ENCODE peak calls at places on chromosomes 3 and 15, in six cellular contexts. A is psoas muscle, J is coronary artery, I is hepatocyte, O is neural progenitor cell, C is cardiac muscle cell. S is an unnamed sample.

GRCh38 chr3:46406786-46407611 is at the start of the genes CCR5AS and CCRL2:
- DNase-seq in I (peak; percentile 66), J (no peak), A (peak; percentile 37), O (no peak), C (no peak), S (no peak)

GRCh38 chr3:144521131-144521530 is 549.5 kb downstream of the DIPK2A start:
- DNase-seq in I (no peak), J (no peak), A (no peak), O (no peak), C (no peak), S (no peak)

GRCh38 chr15:78739996-78740903 is 71.0 kb downstream of the ADAMTS7 start:
- DNase-seq in I (peak; percentile 68), O (peak; percentile 84), A (peak; percentile 57), J (peak; percentile 55), C (peak; percentile 38), S (no peak)

GRCh38 chr3:35639251-35640185 is at the start of gene ARPP21:
- DNase-seq in O (peak; percentile 70), J (no peak), I (peak; percentile 31), C (no peak), A (peak; percentile 77), S (no peak)

GRCh38 chr3:44762170-44762677 is 630 bp downstream of the KIF15 start:
- DNase-seq in A (no peak), J (no peak), I (no peak), C (peak; percentile 10), O (no peak), S (no peak)

GRCh38 chr3:133575121-133575520 is 1.6 kb downstream of the CDV3 start:
- DNase-seq in J (no peak), O (no peak), A (no peak), I (no peak), C (no peak), S (no peak)

GRCh38 chr15:73650387-73651126 is 17.4 kb upstream of the NPTN start:
- DNase-seq in I (peak; percentile 41), O (no peak), J (no peak), C (peak; percentile 82), A (no peak), S (no peak)

GRCh38 chr3:143101792-143102381 is 17.7 kb upstream of the CHST2 start:
- DNase-seq in I (no peak), J (no peak), C (no peak), A (no peak), O (no peak), S (no peak)

GRCh38 chr15:40094156-40094555 is 14.5 kb downstream of the BMF start:
- DNase-seq in J (no peak), I (no peak), C (no peak), O (no peak), A (no peak), S (no peak)

GRCh38 chr15:40093224-40093842 is 15.3 kb downstream of the BMF start:
- DNase-seq in O (no peak), A (no peak), I (no peak), C (no peak), J (no peak), S (no peak)

GRCh38 chr15:40090774-40091455 is 17.8 kb downstream of the BMF start:
- DNase-seq in C (no peak), I (peak; percentile 5), J (no peak), O (no peak), A (no peak), S (no peak)

GRCh38 chr15:40092416-40093223 is 16.1 kb downstream of the BMF start:
- DNase-seq in O (peak; percentile 67), I (peak; percentile 91), J (peak; percentile 75), C (peak; percentile 86), A (peak; percentile 67), S (peak; percentile 76)

DNA sequence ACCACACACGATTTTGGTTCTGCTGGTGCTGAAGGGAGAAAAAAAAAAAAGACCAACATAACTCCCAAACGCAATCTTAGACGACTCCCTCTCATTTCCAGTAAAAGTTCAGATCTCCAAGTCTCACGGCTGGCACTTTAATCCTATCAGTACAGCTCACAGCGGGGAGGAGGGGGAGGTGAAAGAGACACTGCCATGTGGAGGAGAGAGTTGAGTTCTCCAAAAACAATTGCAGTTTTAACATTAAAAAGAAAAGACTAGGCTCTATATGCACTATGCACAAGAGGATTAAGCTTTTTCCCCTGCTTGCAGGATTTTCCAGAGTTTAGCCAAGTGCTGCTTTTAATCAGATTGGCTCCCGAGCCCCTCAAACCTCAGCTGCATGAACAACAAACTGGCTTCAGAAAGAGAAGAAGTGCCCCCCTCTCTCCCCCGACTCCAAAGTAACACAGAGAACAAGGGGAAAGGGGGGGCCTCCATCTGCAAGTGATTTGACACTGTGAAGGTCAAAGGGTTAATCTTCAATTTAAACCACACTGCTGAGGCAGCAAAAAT is 16.7 kb downstream of the BMF start:
- DNase-seq in I (no peak), A (no peak), J (no peak), O (peak; percentile 85), C (peak; percentile 68), S (no peak)
- H3K27ac ChIP-seq in I (peak overlapping the region; percentile 97), A (peak overlapping the region; percentile 77), J (no peak overlapping the region), O (no peak overlapping the region), C (peak overlapping the region; percentile 96), S (no peak overlapping the region)

GRCh38 chr15:36313021-36313420 is 266.4 kb upstream of the CDIN1 start:
- DNase-seq in O (no peak), I (no peak), C (no peak), J (no peak), A (no peak), S (no peak)

GRCh38 chr15:36315649-36316048 is 263.8 kb upstream of the CDIN1 start:
- DNase-seq in J (no peak), O (no peak), I (no peak), A (no peak), C (no peak), S (no peak)

GRCh38 chr15:36313881-36314280 is 265.5 kb upstream of the CDIN1 start:
- DNase-seq in A (no peak), O (no peak), C (no peak), I (no peak), J (no peak), S (no peak)
- H3K27ac ChIP-seq in A (no peak overlapping the region), O (no peak overlapping the region), C (no peak overlapping the region), I (no peak overlapping the region), J (no peak overlapping the region), S (no peak overlapping the region)

GRCh38 chr3:55877703-55878102 is 390.6 kb upstream of the WNT5A start:
- DNase-seq in A (no peak), I (no peak), J (no peak), O (peak; percentile 47), C (no peak), S (no peak)
- H3K27ac ChIP-seq in A (no peak overlapping the region), I (no peak overlapping the region), J (no peak overlapping the region), O (no peak overlapping the region), C (no peak overlapping the region), S (no peak overlapping the region)

GRCh38 chr3:117217355-117217754 is 507.8 kb downstream of the TUSC7 start:
- DNase-seq in A (no peak), O (no peak), J (no peak), I (no peak), C (no peak), S (peak; percentile 51)
- H3K27ac ChIP-seq in A (no peak overlapping the region), O (no peak overlapping the region), J (no peak overlapping the region), I (no peak overlapping the region), C (no peak overlapping the region), S (no peak overlapping the region)

GRCh38 chr15:23616536-23616935 is 31.1 kb downstream of the MAGEL2 start:
- DNase-seq in I (no peak), J (no peak), A (no peak), C (no peak), O (no peak), S (no peak)
- H3K27ac ChIP-seq in I (no peak overlapping the region), J (no peak overlapping the region), A (no peak overlapping the region), C (no peak overlapping the region), O (no peak overlapping the region), S (no peak overlapping the region)

GRCh38 chr3:160618363-160618762 is 53.0 kb upstream of the KPNA4 start:
- DNase-seq in C (no peak), O (no peak), A (no peak), J (no peak), I (peak; percentile 9), S (no peak)

GRCh38 chr3:160618878-160619277 is 53.5 kb upstream of the KPNA4 start:
- DNase-seq in O (no peak), A (no peak), J (no peak), I (no peak), C (no peak), S (no peak)

GRCh38 chr3:160617636-160618035 is 52.3 kb upstream of the KPNA4 start:
- DNase-seq in A (no peak), C (no peak), O (peak; percentile 24), J (no peak), I (no peak), S (no peak)

GRCh38 chr3:160616721-160617120 is 51.4 kb upstream of the KPNA4 start:
- DNase-seq in O (no peak), A (no peak), C (peak; percentile 45), J (no peak), I (no peak), S (peak; percentile 33)

GRCh38 chr3:160616311-160616710 is 50.9 kb upstream of the KPNA4 start:
- DNase-seq in O (no peak), J (no peak), C (no peak), A (no peak), I (no peak), S (no peak)
- H3K27ac ChIP-seq in O (no peak overlapping the region), J (no peak overlapping the region), C (no peak overlapping the region), A (peak overlapping the region; percentile 66), I (no peak overlapping the region), S (peak overlapping the region; percentile 13)

DNA sequence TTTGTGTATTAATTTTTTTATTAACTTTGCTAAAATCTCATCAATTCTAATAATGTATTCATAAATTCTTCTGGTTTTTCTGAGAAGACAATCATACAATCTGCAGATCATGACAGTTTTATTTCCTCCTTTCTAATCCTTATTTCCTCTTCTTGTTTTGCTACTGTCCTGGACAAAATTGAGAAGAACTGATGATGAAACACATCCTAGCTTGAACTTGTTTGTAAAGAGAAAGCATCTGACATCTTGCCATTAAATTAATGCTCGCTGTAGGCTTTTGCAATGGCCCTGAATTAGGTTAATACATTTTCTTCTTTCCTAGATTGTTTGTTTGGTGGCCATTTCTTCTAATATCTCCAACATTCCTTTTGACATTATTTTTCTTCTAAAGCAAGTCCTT is 110.9 kb upstream of the TPM1 start:
- DNase-seq in O (no peak), C (no peak), A (no peak), J (no peak), I (no peak), S (no peak)
- H3K27ac ChIP-seq in O (no peak overlapping the region), C (no peak overlapping the region), A (no peak overlapping the region), J (no peak overlapping the region), I (no peak overlapping the region), S (no peak overlapping the region)

GRCh38 chr15:83194527-83194926 is 13.1 kb downstream of the HDGFL3 start:
- DNase-seq in C (no peak), O (no peak), J (no peak), A (no peak), I (no peak), S (no peak)
- H3K27ac ChIP-seq in C (no peak overlapping the region), O (no peak overlapping the region), J (no peak overlapping the region), A (no peak overlapping the region), I (no peak overlapping the region), S (no peak overlapping the region)